ENCODE peak calls at places on chromosomes 13 and 19, in eight cellular contexts. One of them, this sample, is unnamed.
A peak's percentile ranks its signal among the peaks of the same experiment; 100 is the strongest.

GRCh38 chr19:39389621-39390414 is 1.1 kb downstream of the PAF1 start:
- DNase-seq in Peyer's patch: no peak
- DNase-seq in endothelial cell: no peak
- DNase-seq in heart right ventricle: no peak
- DNase-seq in left ventricle myocardium inferior: no peak
- DNase-seq in progenitor cell of endocrine pancreas: no peak
- DNase-seq in PC-3: no peak
- DNase-seq in mucosa of descending colon: peak; percentile 43
- DNase-seq in this sample: no peak

GRCh38 chr19:10104665-10105221 is 1.4 kb upstream of the PPAN start:
- DNase-seq in mucosa of descending colon: peak; percentile 70
- DNase-seq in left ventricle myocardium inferior: no peak
- DNase-seq in heart right ventricle: no peak
- DNase-seq in progenitor cell of endocrine pancreas: no peak
- DNase-seq in endothelial cell: no peak
- DNase-seq in PC-3: no peak
- DNase-seq in Peyer's patch: peak; percentile 86
- DNase-seq in this sample: no peak

GRCh38 chr13:19910336-19911072 is 47.1 kb upstream of the ZMYM5 start:
- DNase-seq in progenitor cell of endocrine pancreas: no peak
- DNase-seq in left ventricle myocardium inferior: no peak
- DNase-seq in PC-3: peak; percentile 94
- DNase-seq in heart right ventricle: no peak
- DNase-seq in Peyer's patch: no peak
- DNase-seq in endothelial cell: no peak
- DNase-seq in mucosa of descending colon: no peak
- DNase-seq in this sample: peak; percentile 22

GRCh38 chr13:34777914-34778303 is 164.2 kb upstream of the NBEA start:
- DNase-seq in heart right ventricle: no peak
- DNase-seq in Peyer's patch: no peak
- DNase-seq in left ventricle myocardium inferior: no peak
- DNase-seq in mucosa of descending colon: no peak
- DNase-seq in endothelial cell: no peak
- DNase-seq in progenitor cell of endocrine pancreas: no peak
- DNase-seq in PC-3: no peak
- DNase-seq in this sample: no peak

GRCh38 chr13:20197361-20197834 is 4.7 kb upstream of the GJB2 start:
- DNase-seq in Peyer's patch: no peak
- DNase-seq in mucosa of descending colon: no peak
- DNase-seq in heart right ventricle: no peak
- DNase-seq in left ventricle myocardium inferior: no peak
- DNase-seq in progenitor cell of endocrine pancreas: no peak
- DNase-seq in PC-3: peak; percentile 83
- DNase-seq in endothelial cell: no peak
- DNase-seq in this sample: no peak

GRCh38 chr13:106640515-106640914 is 72.6 kb upstream of the ARGLU1 start:
- DNase-seq in mucosa of descending colon: no peak
- DNase-seq in PC-3: no peak
- DNase-seq in endothelial cell: no peak
- DNase-seq in left ventricle myocardium inferior: no peak
- DNase-seq in Peyer's patch: no peak
- DNase-seq in heart right ventricle: no peak
- DNase-seq in progenitor cell of endocrine pancreas: no peak
- DNase-seq in this sample: no peak

GRCh38 chr13:20405691-20406090 is 120.0 kb downstream of the CRYL1 start:
- DNase-seq in left ventricle myocardium inferior: no peak
- DNase-seq in mucosa of descending colon: no peak
- DNase-seq in PC-3: no peak
- DNase-seq in endothelial cell: no peak
- DNase-seq in progenitor cell of endocrine pancreas: no peak
- DNase-seq in heart right ventricle: no peak
- DNase-seq in Peyer's patch: no peak
- DNase-seq in this sample: no peak

GRCh38 chr13:37608750-37609339 is 10.3 kb upstream of the POSTN start:
- DNase-seq in Peyer's patch: no peak
- DNase-seq in left ventricle myocardium inferior: no peak
- DNase-seq in progenitor cell of endocrine pancreas: no peak
- DNase-seq in mucosa of descending colon: no peak
- DNase-seq in heart right ventricle: no peak
- DNase-seq in endothelial cell: no peak
- DNase-seq in PC-3: peak; percentile 10
- DNase-seq in this sample: no peak

GRCh38 chr19:4375164-4375619 is 25.2 kb downstream of the SH3GL1 start:
- DNase-seq in heart right ventricle: no peak
- DNase-seq in mucosa of descending colon: peak; percentile 83
- DNase-seq in Peyer's patch: no peak
- DNase-seq in progenitor cell of endocrine pancreas: peak; percentile 61
- DNase-seq in left ventricle myocardium inferior: no peak
- DNase-seq in endothelial cell: no peak
- DNase-seq in PC-3: peak; percentile 95
- DNase-seq in this sample: peak; percentile 79

GRCh38 chr13:50390503-50391248 is 375.4 kb downstream of the KCNRG start:
- DNase-seq in heart right ventricle: no peak
- DNase-seq in progenitor cell of endocrine pancreas: no peak
- DNase-seq in left ventricle myocardium inferior: no peak
- DNase-seq in PC-3: no peak
- DNase-seq in mucosa of descending colon: no peak
- DNase-seq in endothelial cell: no peak
- DNase-seq in Peyer's patch: no peak
- DNase-seq in this sample: no peak

GRCh38 chr13:54989418-54989817 is 1960.8 kb downstream of the OLFM4 start:
- DNase-seq in left ventricle myocardium inferior: no peak
- DNase-seq in PC-3: no peak
- DNase-seq in Peyer's patch: no peak
- DNase-seq in progenitor cell of endocrine pancreas: no peak
- DNase-seq in mucosa of descending colon: no peak
- DNase-seq in heart right ventricle: no peak
- DNase-seq in endothelial cell: no peak
- DNase-seq in this sample: no peak

GRCh38 chr13:79749985-79750551 is 269.1 kb downstream of the NDFIP2 start:
- DNase-seq in Peyer's patch: peak; percentile 17
- DNase-seq in PC-3: peak; percentile 28
- DNase-seq in progenitor cell of endocrine pancreas: no peak
- DNase-seq in left ventricle myocardium inferior: peak; percentile 55
- DNase-seq in mucosa of descending colon: no peak
- DNase-seq in endothelial cell: peak; percentile 27
- DNase-seq in heart right ventricle: peak; percentile 53
- DNase-seq in this sample: no peak

GRCh38 chr19:45468159-45468651 is 409 bp downstream of the FOSB start:
- DNase-seq in mucosa of descending colon: peak; percentile 78
- DNase-seq in Peyer's patch: no peak
- DNase-seq in heart right ventricle: no peak
- DNase-seq in left ventricle myocardium inferior: no peak
- DNase-seq in progenitor cell of endocrine pancreas: no peak
- DNase-seq in PC-3: no peak
- DNase-seq in endothelial cell: no peak
- DNase-seq in this sample: peak; percentile 58

GRCh38 chr19:30666301-30666803 is 294.2 kb downstream of the ZNF536 start:
- DNase-seq in mucosa of descending colon: no peak
- DNase-seq in progenitor cell of endocrine pancreas: peak; percentile 60
- DNase-seq in PC-3: peak; percentile 42
- DNase-seq in Peyer's patch: no peak
- DNase-seq in heart right ventricle: peak; percentile 27
- DNase-seq in left ventricle myocardium inferior: no peak
- DNase-seq in endothelial cell: peak; percentile 76
- DNase-seq in this sample: peak; percentile 56

GRCh38 chr13:112759053-112759452 is 69.2 kb downstream of the ATP11A start:
- DNase-seq in progenitor cell of endocrine pancreas: no peak
- DNase-seq in Peyer's patch: no peak
- DNase-seq in mucosa of descending colon: no peak
- DNase-seq in heart right ventricle: no peak
- DNase-seq in left ventricle myocardium inferior: no peak
- DNase-seq in endothelial cell: peak; percentile 32
- DNase-seq in PC-3: no peak
- DNase-seq in this sample: no peak

GRCh38 chr13:43258771-43259170 is 235.4 kb downstream of the DNAJC15 start:
- DNase-seq in mucosa of descending colon: no peak
- DNase-seq in Peyer's patch: no peak
- DNase-seq in endothelial cell: no peak
- DNase-seq in progenitor cell of endocrine pancreas: no peak
- DNase-seq in left ventricle myocardium inferior: no peak
- DNase-seq in heart right ventricle: no peak
- DNase-seq in PC-3: peak; percentile 53
- DNase-seq in this sample: no peak

GRCh38 chr13:59374720-59375119 is 789.0 kb downstream of the DIAPH3 start:
- DNase-seq in heart right ventricle: no peak
- DNase-seq in endothelial cell: no peak
- DNase-seq in PC-3: no peak
- DNase-seq in mucosa of descending colon: no peak
- DNase-seq in progenitor cell of endocrine pancreas: no peak
- DNase-seq in left ventricle myocardium inferior: no peak
- DNase-seq in Peyer's patch: no peak
- DNase-seq in this sample: no peak

GRCh38 chr19:4278926-4279529 is at the start of gene SHD:
- DNase-seq in PC-3: no peak
- DNase-seq in left ventricle myocardium inferior: no peak
- DNase-seq in Peyer's patch: no peak
- DNase-seq in heart right ventricle: no peak
- DNase-seq in progenitor cell of endocrine pancreas: no peak
- DNase-seq in mucosa of descending colon: no peak
- DNase-seq in endothelial cell: no peak
- DNase-seq in this sample: no peak

GRCh38 chr13:71219671-71220070 is 647.3 kb downstream of the DACH1 start:
- DNase-seq in endothelial cell: no peak
- DNase-seq in mucosa of descending colon: no peak
- DNase-seq in heart right ventricle: no peak
- DNase-seq in left ventricle myocardium inferior: no peak
- DNase-seq in progenitor cell of endocrine pancreas: no peak
- DNase-seq in Peyer's patch: no peak
- DNase-seq in PC-3: no peak
- DNase-seq in this sample: no peak

GRCh38 chr13:71213252-71213821 is 653.7 kb downstream of the DACH1 start:
- DNase-seq in left ventricle myocardium inferior: no peak
- DNase-seq in mucosa of descending colon: no peak
- DNase-seq in PC-3: no peak
- DNase-seq in Peyer's patch: no peak
- DNase-seq in progenitor cell of endocrine pancreas: no peak
- DNase-seq in endothelial cell: no peak
- DNase-seq in heart right ventricle: no peak
- DNase-seq in this sample: no peak

GRCh38 chr13:71217827-71218226 is 649.2 kb downstream of the DACH1 start:
- DNase-seq in mucosa of descending colon: no peak
- DNase-seq in left ventricle myocardium inferior: no peak
- DNase-seq in heart right ventricle: no peak
- DNase-seq in Peyer's patch: no peak
- DNase-seq in endothelial cell: no peak
- DNase-seq in progenitor cell of endocrine pancreas: no peak
- DNase-seq in PC-3: no peak
- DNase-seq in this sample: no peak

GRCh38 chr13:71218960-71219359 is 648.0 kb downstream of the DACH1 start:
- DNase-seq in Peyer's patch: no peak
- DNase-seq in left ventricle myocardium inferior: no peak
- DNase-seq in heart right ventricle: no peak
- DNase-seq in PC-3: peak; percentile 48
- DNase-seq in endothelial cell: peak; percentile 10
- DNase-seq in progenitor cell of endocrine pancreas: no peak
- DNase-seq in mucosa of descending colon: no peak
- DNase-seq in this sample: peak; percentile 3
- TF ChIP-seq CTCF in Peyer's patch: no peak
- TF ChIP-seq CTCF in left ventricle myocardium inferior: peak; percentile 28
- TF ChIP-seq CTCF in heart right ventricle: no peak
- TF ChIP-seq CTCF in PC-3: peak; percentile 47
- TF ChIP-seq CTCF in endothelial cell: no peak
- TF ChIP-seq CTCF in progenitor cell of endocrine pancreas: peak; percentile 29
- TF ChIP-seq CTCF in mucosa of descending colon: no peak
- TF ChIP-seq CTCF in this sample: no peak

DNA sequence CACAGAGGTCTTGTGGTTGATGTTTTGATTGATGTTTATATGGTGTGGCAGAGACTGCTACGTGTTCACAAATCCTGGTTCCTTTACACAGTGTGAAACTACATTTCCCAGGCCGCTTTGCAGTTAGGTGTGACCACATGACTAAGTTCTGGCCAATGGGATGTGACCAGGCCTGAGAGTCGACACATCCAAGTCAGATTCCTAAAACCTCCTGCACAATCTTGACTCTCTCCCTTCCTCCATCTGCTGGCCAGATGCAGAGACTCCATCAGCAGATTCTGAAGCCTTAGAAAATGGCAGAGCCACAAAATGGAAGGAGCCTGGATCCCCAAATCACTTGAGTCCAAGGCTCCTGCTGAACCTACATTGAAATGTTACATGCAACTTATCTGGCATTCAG is 12.6 kb downstream of the CD37 start:
- DNase-seq in left ventricle myocardium inferior: no peak
- DNase-seq in progenitor cell of endocrine pancreas: no peak
- DNase-seq in heart right ventricle: no peak
- DNase-seq in mucosa of descending colon: no peak
- DNase-seq in Peyer's patch: no peak
- DNase-seq in endothelial cell: no peak
- DNase-seq in PC-3: peak; percentile 58
- DNase-seq in this sample: peak; percentile 39
- TF ChIP-seq CTCF in left ventricle myocardium inferior: no peak
- TF ChIP-seq CTCF in progenitor cell of endocrine pancreas: no peak
- TF ChIP-seq CTCF in heart right ventricle: no peak
- TF ChIP-seq CTCF in mucosa of descending colon: no peak
- TF ChIP-seq CTCF in Peyer's patch: no peak
- TF ChIP-seq CTCF in endothelial cell: no peak
- TF ChIP-seq CTCF in PC-3: peak; percentile 28
- TF ChIP-seq CTCF in this sample: no peak

GRCh38 chr13:73287871-73288270 is 229.1 kb downstream of the KLF5 start:
- DNase-seq in endothelial cell: no peak
- DNase-seq in progenitor cell of endocrine pancreas: no peak
- DNase-seq in heart right ventricle: no peak
- DNase-seq in left ventricle myocardium inferior: no peak
- DNase-seq in Peyer's patch: no peak
- DNase-seq in PC-3: no peak
- DNase-seq in mucosa of descending colon: no peak
- DNase-seq in this sample: no peak

GRCh38 chr13:73290844-73291243 is 232.0 kb downstream of the KLF5 start:
- DNase-seq in left ventricle myocardium inferior: no peak
- DNase-seq in progenitor cell of endocrine pancreas: no peak
- DNase-seq in mucosa of descending colon: no peak
- DNase-seq in PC-3: no peak
- DNase-seq in endothelial cell: no peak
- DNase-seq in Peyer's patch: no peak
- DNase-seq in heart right ventricle: no peak
- DNase-seq in this sample: no peak

GRCh38 chr13:73288596-73288995 is 229.8 kb downstream of the KLF5 start:
- DNase-seq in left ventricle myocardium inferior: no peak
- DNase-seq in Peyer's patch: no peak
- DNase-seq in mucosa of descending colon: no peak
- DNase-seq in endothelial cell: no peak
- DNase-seq in progenitor cell of endocrine pancreas: no peak
- DNase-seq in PC-3: no peak
- DNase-seq in heart right ventricle: no peak
- DNase-seq in this sample: no peak

GRCh38 chr13:73284475-73284874 is 225.7 kb downstream of the KLF5 start:
- DNase-seq in progenitor cell of endocrine pancreas: no peak
- DNase-seq in mucosa of descending colon: no peak
- DNase-seq in Peyer's patch: no peak
- DNase-seq in PC-3: no peak
- DNase-seq in endothelial cell: no peak
- DNase-seq in left ventricle myocardium inferior: no peak
- DNase-seq in heart right ventricle: no peak
- DNase-seq in this sample: no peak

GRCh38 chr13:73286177-73286576 is 227.4 kb downstream of the KLF5 start:
- DNase-seq in mucosa of descending colon: no peak
- DNase-seq in Peyer's patch: no peak
- DNase-seq in endothelial cell: no peak
- DNase-seq in left ventricle myocardium inferior: no peak
- DNase-seq in progenitor cell of endocrine pancreas: no peak
- DNase-seq in PC-3: no peak
- DNase-seq in heart right ventricle: no peak
- DNase-seq in this sample: no peak
- TF ChIP-seq CTCF in mucosa of descending colon: no peak
- TF ChIP-seq CTCF in Peyer's patch: no peak
- TF ChIP-seq CTCF in endothelial cell: no peak
- TF ChIP-seq CTCF in left ventricle myocardium inferior: no peak
- TF ChIP-seq CTCF in progenitor cell of endocrine pancreas: no peak
- TF ChIP-seq CTCF in PC-3: no peak
- TF ChIP-seq CTCF in heart right ventricle: no peak
- TF ChIP-seq CTCF in this sample: no peak

GRCh38 chr13:97810152-97810551 is 143.3 kb upstream of the IPO5 start:
- DNase-seq in endothelial cell: no peak
- DNase-seq in mucosa of descending colon: no peak
- DNase-seq in progenitor cell of endocrine pancreas: no peak
- DNase-seq in heart right ventricle: no peak
- DNase-seq in Peyer's patch: no peak
- DNase-seq in left ventricle myocardium inferior: no peak
- DNase-seq in PC-3: peak; percentile 49
- DNase-seq in this sample: peak; percentile 2
- TF ChIP-seq CTCF in endothelial cell: peak; percentile 32
- TF ChIP-seq CTCF in mucosa of descending colon: no peak
- TF ChIP-seq CTCF in progenitor cell of endocrine pancreas: peak; percentile 57
- TF ChIP-seq CTCF in heart right ventricle: peak; percentile 11
- TF ChIP-seq CTCF in Peyer's patch: no peak
- TF ChIP-seq CTCF in left ventricle myocardium inferior: peak; percentile 54
- TF ChIP-seq CTCF in PC-3: peak; percentile 61
- TF ChIP-seq CTCF in this sample: no peak